ENCODE peak calls at places on chromosomes 6 and 20, in six cellular contexts. Z, W, S, J, R and F are unnamed samples.

GRCh38 chr20:63876489-63877036 is 11.5 kb downstream of the TPD52L2 start:
- DNase-seq in Z (no peak), W (no peak), S (no peak), J (no peak), R (no peak), F (no peak)

GRCh38 chr20:62797671-62798532 is 1.6 kb downstream of the MRGBP start:
- DNase-seq in Z (no peak), W (no peak), S (no peak), J (no peak), R (no peak), F (peak)

GRCh38 chr6:7262037-7262461 is 51.0 kb downstream of the SSR1 start:
- DNase-seq in Z (no peak), W (no peak), S (no peak), J (no peak), R (no peak), F (no peak)

GRCh38 chr6:56400273-56400672 is 152.9 kb upstream of the COL21A1 start:
- DNase-seq in Z (no peak), W (no peak), S (no peak), J (no peak), R (peak), F (no peak)

GRCh38 chr6:89411269-89412070 is 603 bp downstream of the RRAGD start:
- DNase-seq in Z (peak), W (peak), S (peak), J (peak), R (no peak), F (peak)

GRCh38 chr20:62159835-62160234 is 16.3 kb downstream of the SS18L1 start:
- DNase-seq in Z (no peak), W (no peak), S (peak), J (no peak), R (no peak), F (no peak)

GRCh38 chr6:6317825-6318733 is 2.4 kb downstream of the F13A1 start:
- DNase-seq in Z (peak), W (no peak), S (no peak), J (no peak), R (no peak), F (no peak)

GRCh38 chr6:135093578-135093977 is 39.0 kb upstream of the HBS1L start:
- DNase-seq in Z (no peak), W (no peak), S (no peak), J (no peak), R (no peak), F (no peak)

DNA sequence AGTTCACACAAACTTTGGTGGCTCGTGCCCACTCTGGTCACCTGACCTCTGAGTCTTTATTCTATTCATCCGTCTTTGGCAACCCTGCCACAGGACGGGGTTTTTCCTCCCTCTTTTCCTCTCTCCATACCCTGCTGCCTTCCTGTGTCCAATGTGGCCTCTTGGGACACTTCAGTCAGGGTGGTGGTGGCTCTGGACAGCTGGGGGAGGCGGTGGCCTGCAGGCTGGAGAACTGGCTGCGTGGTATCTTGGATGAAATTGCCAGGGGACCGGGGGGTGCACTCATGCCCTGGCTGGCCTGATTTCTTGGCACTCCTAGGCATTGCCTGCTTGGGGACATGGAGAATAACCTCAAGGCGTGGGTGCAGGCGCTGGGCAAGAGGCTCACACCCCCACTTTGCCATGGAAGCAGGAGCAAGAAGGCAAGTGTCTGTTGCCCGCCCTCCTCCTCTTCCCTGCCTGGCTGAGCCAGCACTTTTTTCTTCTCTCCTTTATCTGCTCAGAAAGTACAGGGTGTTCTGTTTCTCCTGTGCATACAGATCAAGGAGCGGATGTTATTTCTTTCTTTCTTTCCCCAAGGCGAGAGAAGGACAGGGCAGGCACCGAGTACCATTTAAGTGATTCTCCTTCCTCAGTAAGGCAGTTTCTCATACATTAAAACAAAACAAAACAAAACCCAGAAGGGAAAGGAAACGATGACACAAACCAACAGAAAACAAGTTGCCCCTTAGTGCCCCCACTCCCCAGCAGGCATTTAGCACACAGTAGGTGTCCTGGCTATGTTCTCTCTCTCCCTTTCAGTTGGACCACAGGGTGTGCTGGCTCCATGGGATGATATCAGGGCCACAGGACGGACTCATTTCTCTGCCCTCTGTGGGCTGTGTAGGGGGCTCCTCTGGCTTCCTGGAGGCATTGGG is 155.5 kb upstream of the RNF24 start:
- DNase-seq in Z (no peak), W (no peak), S (no peak), J (no peak), R (no peak), F (peak)
- H3K27ac ChIP-seq in Z (no peak), W (no peak), S (no peak), J (no peak), R (peak), F (peak)

GRCh38 chr6:18423426-18423825 is 36.3 kb downstream of the RNF144B start:
- DNase-seq in Z (no peak), W (no peak), S (no peak), J (no peak), R (no peak), F (no peak)

GRCh38 chr6:18425218-18425617 is 38.1 kb downstream of the RNF144B start:
- DNase-seq in Z (no peak), W (no peak), S (no peak), J (no peak), R (no peak), F (no peak)

GRCh38 chr6:18429655-18430054 is 42.5 kb downstream of the RNF144B start:
- DNase-seq in Z (no peak), W (no peak), S (no peak), J (no peak), R (no peak), F (no peak)

GRCh38 chr6:18422136-18422535 is 35.0 kb downstream of the RNF144B start:
- DNase-seq in Z (no peak), W (no peak), S (no peak), J (no peak), R (peak), F (no peak)

DNA sequence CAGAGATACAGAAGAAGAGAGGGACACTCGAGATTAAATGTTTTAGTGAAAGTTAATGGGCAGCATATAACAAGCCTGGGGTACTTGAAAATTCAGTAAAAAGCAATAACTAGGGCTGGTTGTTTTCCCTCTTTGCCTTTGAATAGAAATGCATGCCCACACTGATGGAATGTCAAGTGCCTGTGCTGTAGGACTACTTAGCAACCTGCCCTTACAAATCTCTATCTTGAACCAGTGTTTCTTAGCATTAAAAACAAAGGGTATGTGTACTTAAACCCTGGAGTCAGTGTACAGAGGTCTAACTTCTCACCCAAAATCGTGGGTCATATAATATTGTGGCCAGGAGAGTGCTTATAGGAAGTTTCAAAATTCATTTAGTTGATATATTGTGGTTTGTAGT is 37.1 kb downstream of the RNF144B start:
- DNase-seq in Z (no peak), W (no peak), S (no peak), J (no peak), R (no peak), F (no peak)
- H3K27ac ChIP-seq in Z (no peak), W (no peak), S (no peak), J (peak), R (no peak), F (no peak)

GRCh38 chr6:106745396-106745795 is 116.0 kb downstream of the QRSL1 start:
- DNase-seq in Z (no peak), W (no peak), S (no peak), J (no peak), R (peak), F (no peak)
- H3K27ac ChIP-seq in Z (no peak), W (no peak), S (no peak), J (no peak), R (no peak), F (no peak)

DNA sequence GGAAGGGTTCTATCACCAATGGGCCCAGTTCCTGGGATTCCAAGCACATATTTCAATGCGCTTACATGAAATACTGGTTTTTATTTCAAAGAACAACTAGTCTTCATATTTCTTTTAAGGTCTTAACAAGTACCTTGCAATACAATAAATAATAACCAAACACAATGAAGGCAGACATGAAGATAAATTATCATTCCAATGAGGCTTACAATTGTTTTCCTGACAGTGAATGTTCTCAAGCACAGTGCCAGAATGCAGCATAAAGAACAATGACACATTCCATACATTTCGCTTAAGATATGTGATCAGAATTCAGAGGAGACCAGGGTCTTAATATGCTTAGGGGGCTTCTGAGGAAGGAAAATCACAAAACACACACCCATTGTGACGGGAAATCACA is 26.3 kb downstream of the RAMACL start:
- DNase-seq in Z (no peak), W (no peak), S (no peak), J (no peak), R (no peak), F (no peak)
- H3K27ac ChIP-seq in Z (no peak), W (no peak), S (no peak), J (no peak), R (no peak), F (no peak)

DNA sequence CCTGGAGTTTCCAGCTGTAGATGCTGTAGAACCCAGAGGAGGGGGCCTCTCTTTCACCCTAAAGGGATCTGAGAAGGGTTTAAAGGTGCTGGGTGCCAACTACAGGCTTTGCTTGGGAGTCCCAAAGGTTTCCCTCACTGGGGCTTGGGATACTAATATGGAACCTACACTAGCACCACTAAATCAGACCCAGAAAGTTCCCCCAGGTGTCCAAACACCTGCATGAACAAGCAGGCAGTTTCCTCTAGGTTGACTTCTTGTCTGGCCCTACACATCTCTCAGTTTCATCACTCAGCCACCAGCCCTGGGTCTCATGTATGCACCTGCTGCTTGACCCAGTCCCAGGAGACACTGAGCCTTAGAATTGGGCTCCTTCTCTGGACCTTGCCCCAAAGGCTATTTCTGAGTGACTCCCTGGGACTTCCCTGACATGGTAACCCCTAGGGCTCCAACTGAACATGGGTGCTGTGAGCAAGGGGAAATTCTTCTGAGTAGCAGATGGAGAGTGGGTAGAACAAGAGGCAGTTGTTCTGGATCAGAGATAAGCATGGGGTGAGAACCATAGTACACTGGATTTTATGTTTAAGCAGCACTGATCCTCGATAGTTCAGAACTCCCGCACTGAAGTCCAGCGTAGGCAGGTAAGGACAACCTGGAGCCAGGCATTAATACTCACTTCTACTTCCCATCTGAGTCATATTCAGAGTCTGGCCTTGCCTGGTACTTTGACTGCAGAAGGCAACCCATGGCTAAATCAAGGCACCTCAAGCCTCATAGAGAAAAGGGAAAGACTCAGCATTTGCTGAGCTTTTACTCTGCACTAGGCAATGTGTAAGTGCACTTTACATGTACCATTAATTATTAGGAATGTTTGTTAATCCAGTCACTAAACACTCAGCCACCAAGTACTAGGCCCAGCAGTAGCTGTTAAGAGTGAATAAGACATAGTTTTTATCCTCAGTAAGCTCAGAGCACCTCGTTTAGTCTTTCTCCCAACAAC is 16.8 kb downstream of the BCL2L1 start:
- DNase-seq in Z (no peak), W (no peak), S (no peak), J (no peak), R (peak), F (no peak)
- H3K27ac ChIP-seq in Z (peak), W (peak), S (no peak), J (peak), R (peak), F (peak)

GRCh38 chr6:104251651-104252050 is 608.1 kb downstream of the HACE1 start:
- DNase-seq in Z (no peak), W (no peak), S (no peak), J (no peak), R (no peak), F (no peak)

GRCh38 chr6:104256547-104257144 is 603.1 kb downstream of the HACE1 start:
- DNase-seq in Z (no peak), W (no peak), S (no peak), J (no peak), R (no peak), F (no peak)

GRCh38 chr6:104252276-104252675 is 607.4 kb downstream of the HACE1 start:
- DNase-seq in Z (no peak), W (no peak), S (no peak), J (no peak), R (no peak), F (no peak)

GRCh38 chr6:104253236-104253635 is 606.5 kb downstream of the HACE1 start:
- DNase-seq in Z (no peak), W (no peak), S (no peak), J (no peak), R (no peak), F (no peak)
- H3K27ac ChIP-seq in Z (no peak), W (no peak), S (no peak), J (no peak), R (no peak), F (no peak)

GRCh38 chr6:158021376-158021775 is 39.7 kb downstream of the SYNJ2 start:
- DNase-seq in Z (peak), W (no peak), S (no peak), J (no peak), R (no peak), F (no peak)
- H3K27ac ChIP-seq in Z (no peak), W (no peak), S (no peak), J (no peak), R (peak), F (peak)

GRCh38 chr20:58479666-58480454 is 35.3 kb downstream of the APCDD1L start:
- DNase-seq in Z (no peak), W (no peak), S (no peak), J (no peak), R (no peak), F (no peak)

GRCh38 chr20:58483051-58483450 is 32.1 kb downstream of the APCDD1L start:
- DNase-seq in Z (no peak), W (no peak), S (no peak), J (no peak), R (no peak), F (no peak)

GRCh38 chr20:58482416-58482815 is 32.8 kb downstream of the APCDD1L start:
- DNase-seq in Z (no peak), W (no peak), S (peak), J (no peak), R (no peak), F (no peak)

GRCh38 chr20:58480455-58481356 is 34.5 kb downstream of the APCDD1L start:
- DNase-seq in Z (no peak), W (no peak), S (no peak), J (no peak), R (no peak), F (no peak)

GRCh38 chr20:58481541-58482021 is 33.6 kb downstream of the APCDD1L start:
- DNase-seq in Z (no peak), W (no peak), S (peak), J (no peak), R (peak), F (peak)
- H3K27ac ChIP-seq in Z (no peak), W (no peak), S (no peak), J (no peak), R (no peak), F (no peak)

GRCh38 chr6:161228911-161229591 is 44.8 kb downstream of the AGPAT4 start:
- DNase-seq in Z (no peak), W (no peak), S (peak), J (no peak), R (no peak), F (no peak)
- H3K27ac ChIP-seq in Z (peak), W (peak), S (peak), J (peak), R (no peak), F (no peak)